ENCODE peak calls at places on chromosomes 12 and 14, in five cellular contexts. N is thoracic aorta, E is body of pancreas, U is IMR-90, T is osteoblast. R is an unnamed sample.
A peak's percentile ranks its signal among the peaks of the same experiment; 100 is the strongest.

GRCh38 chr14:79543348-79543747 is 668.0 kb downstream of the DIO2 start:
- DNase-seq in E (no peak), N (no peak), U (no peak), T (no peak), R (no peak)

GRCh38 chr12:30970559-30971202 is 44.1 kb downstream of the TSPAN11 start:
- DNase-seq in T (peak; percentile 86), E (no peak), N (no peak), U (no peak), R (peak; percentile 59)

GRCh38 chr14:68384335-68384734 is 408.5 kb downstream of the ZFP36L1 start:
- DNase-seq in E (no peak), T (no peak), N (no peak), U (no peak), R (no peak)

GRCh38 chr14:60179296-60179924 is 14.2 kb upstream of the DHRS7 start:
- DNase-seq in E (no peak), U (peak; percentile 48), N (no peak), T (no peak), R (no peak)

GRCh38 chr14:33686218-33686617 is 264.7 kb downstream of the EGLN3 start:
- DNase-seq in N (no peak), T (peak; percentile 49), E (no peak), U (peak; percentile 7), R (no peak)

GRCh38 chr12:7219599-7220243 is 30.2 kb downstream of the PEX5 start:
- DNase-seq in U (peak; percentile 73), N (peak; percentile 32), T (no peak), E (peak; percentile 81), R (peak; percentile 75)

GRCh38 chr14:60532442-60532841 is 23.5 kb downstream of the SIX6 start:
- DNase-seq in T (no peak), E (no peak), N (no peak), U (no peak), R (no peak)

GRCh38 chr14:102184678-102185040 is 45.0 kb downstream of the WDR20 start:
- DNase-seq in N (no peak), T (no peak), E (no peak), U (no peak), R (no peak)

GRCh38 chr14:64510825-64511679 is 6.5 kb downstream of the ZBTB1 start:
- DNase-seq in N (peak; percentile 20), U (peak; percentile 73), T (peak; percentile 52), E (peak; percentile 74), R (peak; percentile 84)

GRCh38 chr14:24273422-24273998 is 2.1 kb upstream of the RABGGTA start:
- DNase-seq in E (no peak), T (no peak), N (no peak), U (no peak), R (peak; percentile 10)

GRCh38 chr12:59973515-59973914 is 377.7 kb downstream of the SLC16A7 start:
- DNase-seq in E (no peak), T (no peak), U (peak; percentile 75), N (no peak), R (peak; percentile 10)

GRCh38 chr12:116689586-116689985 is 48.3 kb downstream of the SPRING1 start:
- DNase-seq in U (no peak), E (no peak), T (peak; percentile 63), N (no peak), R (no peak)

GRCh38 chr12:117518594-117519270 is 157.3 kb upstream of the NOS1 start:
- DNase-seq in U (no peak), T (peak; percentile 23), N (no peak), E (peak; percentile 44), R (no peak)

GRCh38 chr12:130026608-130027176 is 122.9 kb upstream of the TMEM132D start:
- DNase-seq in E (peak; percentile 51), T (no peak), U (no peak), N (no peak), R (peak; percentile 44)

GRCh38 chr12:6662602-6662905 is 365 bp downstream of the ING4 start:
- DNase-seq in U (no peak), N (no peak), E (no peak), T (no peak), R (no peak)

GRCh38 chr14:74935340-74935640 is 12.2 kb upstream of the RPS6KL1 start:
- DNase-seq in E (no peak), T (peak; percentile 66), N (no peak), U (no peak), R (no peak)

GRCh38 chr14:41606249-41607118 is at the start of gene LRFN5:
- DNase-seq in N (no peak), T (peak; percentile 83), E (no peak), U (peak; percentile 49), R (peak; percentile 82)

GRCh38 chr14:104876251-104876699 is 11.2 kb downstream of the CEP170B start:
- DNase-seq in N (no peak), T (peak; percentile 91), E (no peak), U (peak; percentile 16), R (no peak)

GRCh38 chr12:130097342-130097741 is 64.9 kb upstream of the FZD10 start:
- DNase-seq in U (no peak), E (no peak), T (no peak), N (no peak), R (no peak)

GRCh38 chr12:42372154-42372791 is 46.3 kb downstream of the PPHLN1 start:
- DNase-seq in T (no peak), N (no peak), E (no peak), U (peak; percentile 46), R (peak; percentile 70)

GRCh38 chr14:85579957-85580356 is 50.0 kb downstream of the FLRT2 start:
- DNase-seq in N (no peak), E (no peak), T (no peak), U (no peak), R (no peak)

GRCh38 chr14:89667983-89668382 is 250.9 kb upstream of the FOXN3 start:
- DNase-seq in N (no peak), T (no peak), U (peak; percentile 67), E (no peak), R (no peak)

GRCh38 chr14:55351111-55351510 is 60.5 kb downstream of the ATG14 start:
- DNase-seq in U (no peak), N (no peak), E (no peak), T (no peak), R (no peak)
- H3K27ac ChIP-seq in U (no peak overlapping the region), N (no peak overlapping the region), E (no peak overlapping the region), T (no peak overlapping the region), R (no peak overlapping the region)

GRCh38 chr14:103728721-103729120 is 13.1 kb downstream of the ZFYVE21 start:
- DNase-seq in T (peak; percentile 88), U (no peak), N (no peak), E (no peak), R (no peak)

GRCh38 chr14:103731481-103731880 is 15.9 kb downstream of the ZFYVE21 start:
- DNase-seq in U (no peak), T (peak; percentile 79), E (no peak), N (no peak), R (no peak)

GRCh38 chr14:103731916-103732867 is 16.6 kb downstream of the ZFYVE21 start:
- DNase-seq in E (no peak), U (no peak), N (no peak), T (peak; percentile 69), R (no peak)

GRCh38 chr14:103729496-103730448 is 14.2 kb downstream of the ZFYVE21 start:
- DNase-seq in T (peak; percentile 77), N (no peak), U (no peak), E (no peak), R (no peak)

GRCh38 chr14:103730490-103731035 is 15.0 kb downstream of the ZFYVE21 start:
- DNase-seq in U (no peak), T (peak; percentile 83), E (peak; percentile 91), N (no peak), R (no peak)
- TF ChIP-seq CTCF in U (no peak), T (no peak), E (no peak), N (no peak), R (no peak)

GRCh38 chr14:30445852-30446251 is 113.1 kb upstream of the G2E3 start:
- DNase-seq in N (no peak), E (no peak), U (no peak), T (no peak), R (no peak)

GRCh38 chr14:30443368-30444007 is 115.5 kb upstream of the G2E3 start:
- DNase-seq in U (peak; percentile 46), E (no peak), N (no peak), T (no peak), R (peak; percentile 59)

GRCh38 chr14:30445394-30445793 is 113.6 kb upstream of the G2E3 start:
- DNase-seq in T (no peak), E (no peak), U (no peak), N (no peak), R (no peak)

GRCh38 chr14:30444451-30444850 is 114.5 kb upstream of the G2E3 start:
- DNase-seq in N (no peak), U (no peak), E (no peak), T (no peak), R (no peak)

GRCh38 chr14:30440986-30441385 is 118.0 kb upstream of the G2E3 start:
- DNase-seq in N (no peak), U (no peak), E (no peak), T (no peak), R (no peak)
- H3K4me3 ChIP-seq in N (no peak overlapping the region), U (no peak overlapping the region), E (no peak overlapping the region), T (no peak overlapping the region), R (no peak overlapping the region)

GRCh38 chr14:73237219-73237785 is at the start of gene PAPLN:
- DNase-seq in T (peak; percentile 53), N (no peak), E (no peak), U (no peak), R (no peak)
- H3K27ac ChIP-seq in T (no peak within 1 kb of the TSS), N (no peak within 1 kb of the TSS), E (peak within 1 kb of the TSS; percentile 16), U (no peak within 1 kb of the TSS), R (no peak within 1 kb of the TSS)

GRCh38 chr12:96770239-96770780 is 136.7 kb upstream of the NEDD1 start:
- DNase-seq in N (no peak), U (no peak), T (peak; percentile 25), E (no peak), R (no peak)

GRCh38 chr12:96766232-96766631 is 140.8 kb upstream of the NEDD1 start:
- DNase-seq in T (no peak), E (no peak), N (no peak), U (peak; percentile 3), R (no peak)
- TF ChIP-seq CTCF in T (peak; percentile 50), E (no peak), N (no peak), U (peak; percentile 38), R (no peak)

R was measured in A673.